ENCODE peak calls at places on chromosomes 5 and 9, in nine cellular contexts. One of them, this sample, is unnamed.

GRCh38 chr9:123924727-123925126 is 5.2 kb downstream of the DENND1A start:
- DNase-seq in NCI-H1092: no peak
- DNase-seq in smooth muscle cell of the brain vasculature: no peak
- DNase-seq in endothelial cell: no peak
- DNase-seq in AG08395: no peak
- DNase-seq in WTC11: no peak
- DNase-seq in SW480: no peak
- DNase-seq in NCI-H460: no peak
- DNase-seq in MCF 10A: no peak
- DNase-seq in this sample: no peak

GRCh38 chr5:143399616-143400540 is 3.6 kb downstream of the NR3C1 start:
- DNase-seq in MCF 10A: peak; percentile 56
- DNase-seq in SW480: no peak
- DNase-seq in NCI-H460: no peak
- DNase-seq in endothelial cell: no peak
- DNase-seq in smooth muscle cell of the brain vasculature: no peak
- DNase-seq in AG08395: no peak
- DNase-seq in WTC11: no peak
- DNase-seq in NCI-H1092: no peak
- DNase-seq in this sample: no peak

GRCh38 chr5:36422957-36423356 is 121.3 kb upstream of the RANBP3L start:
- DNase-seq in NCI-H1092: no peak
- DNase-seq in WTC11: no peak
- DNase-seq in MCF 10A: no peak
- DNase-seq in NCI-H460: peak; percentile 20
- DNase-seq in smooth muscle cell of the brain vasculature: no peak
- DNase-seq in AG08395: peak; percentile 35
- DNase-seq in endothelial cell: no peak
- DNase-seq in SW480: peak; percentile 66
- DNase-seq in this sample: peak; percentile 45

GRCh38 chr5:122192883-122193496 is 63.6 kb downstream of the ZNF474 start:
- DNase-seq in NCI-H1092: peak; percentile 45
- DNase-seq in WTC11: no peak
- DNase-seq in SW480: peak; percentile 70
- DNase-seq in smooth muscle cell of the brain vasculature: peak; percentile 53
- DNase-seq in MCF 10A: peak; percentile 89
- DNase-seq in endothelial cell: peak; percentile 51
- DNase-seq in AG08395: peak; percentile 69
- DNase-seq in NCI-H460: peak; percentile 58
- DNase-seq in this sample: peak; percentile 58

GRCh38 chr9:127569819-127570401 is 42.2 kb upstream of the STXBP1 start:
- DNase-seq in endothelial cell: no peak
- DNase-seq in AG08395: no peak
- DNase-seq in smooth muscle cell of the brain vasculature: no peak
- DNase-seq in SW480: peak; percentile 68
- DNase-seq in MCF 10A: peak; percentile 55
- DNase-seq in NCI-H1092: no peak
- DNase-seq in WTC11: no peak
- DNase-seq in NCI-H460: no peak
- DNase-seq in this sample: no peak

GRCh38 chr5:54838843-54839242 is 146.6 kb downstream of the ESM1 start:
- DNase-seq in NCI-H1092: no peak
- DNase-seq in WTC11: no peak
- DNase-seq in endothelial cell: no peak
- DNase-seq in SW480: no peak
- DNase-seq in AG08395: no peak
- DNase-seq in smooth muscle cell of the brain vasculature: no peak
- DNase-seq in MCF 10A: no peak
- DNase-seq in NCI-H460: no peak
- DNase-seq in this sample: no peak

GRCh38 chr5:171474106-171474878 is 54.8 kb downstream of the FGF18 start:
- DNase-seq in SW480: no peak
- DNase-seq in smooth muscle cell of the brain vasculature: no peak
- DNase-seq in NCI-H1092: no peak
- DNase-seq in NCI-H460: no peak
- DNase-seq in AG08395: no peak
- DNase-seq in endothelial cell: no peak
- DNase-seq in MCF 10A: no peak
- DNase-seq in WTC11: no peak
- DNase-seq in this sample: no peak

GRCh38 chr5:150272531-150272930 is 17.0 kb downstream of the CAMK2A start:
- DNase-seq in MCF 10A: peak; percentile 81
- DNase-seq in smooth muscle cell of the brain vasculature: no peak
- DNase-seq in AG08395: peak; percentile 65
- DNase-seq in NCI-H1092: peak; percentile 14
- DNase-seq in SW480: peak; percentile 59
- DNase-seq in WTC11: peak; percentile 56
- DNase-seq in endothelial cell: peak; percentile 41
- DNase-seq in NCI-H460: peak; percentile 26
- DNase-seq in this sample: no peak

GRCh38 chr9:130208600-130209347 is 36.6 kb downstream of the NCS1 start:
- DNase-seq in NCI-H460: no peak
- DNase-seq in smooth muscle cell of the brain vasculature: no peak
- DNase-seq in MCF 10A: no peak
- DNase-seq in AG08395: no peak
- DNase-seq in endothelial cell: no peak
- DNase-seq in NCI-H1092: no peak
- DNase-seq in WTC11: no peak
- DNase-seq in SW480: no peak
- DNase-seq in this sample: no peak

This sample was measured in LoVo.